ENCODE peak calls at places on chromosomes 13 and 19, in five cellular contexts. B is lung, K is dermis microvascular lymphatic vessel endothelial cell, X is NCI-H69, O is fibroblast of mammary gland. Z is an unnamed sample.
A peak's percentile ranks its signal among the peaks of the same experiment; 100 is the strongest.

GRCh38 chr19:40091205-40092129 is 724 bp upstream of the ZNF780A start:
- DNase-seq in B (no peak), K (no peak), X (peak; percentile 26), O (no peak), Z (no peak)

GRCh38 chr19:55685776-55686175 is 10.8 kb downstream of the EPN1 start:
- DNase-seq in B (no peak), K (no peak), X (no peak), O (no peak), Z (no peak)

GRCh38 chr13:104008571-104009435 is 942.6 kb upstream of the SLC10A2 start:
- DNase-seq in B (no peak), K (peak; percentile 81), X (no peak), O (peak; percentile 36), Z (no peak)

GRCh38 chr19:13181747-13182388 is 31.7 kb downstream of the IER2 start:
- DNase-seq in B (no peak), K (peak; percentile 33), X (peak; percentile 29), O (peak; percentile 60), Z (no peak)

GRCh38 chr13:85362980-85363379 is 436.2 kb downstream of the SLITRK6 start:
- DNase-seq in B (no peak), K (no peak), X (no peak), O (no peak), Z (no peak)

GRCh38 chr19:29704562-29705558 is 10.2 kb downstream of the C19orf12 start:
- DNase-seq in B (no peak), K (no peak), X (no peak), O (no peak), Z (no peak)

GRCh38 chr19:14933506-14933905 is 7.8 kb upstream of the OR7C2 start:
- DNase-seq in B (no peak), K (no peak), X (no peak), O (no peak), Z (no peak)

GRCh38 chr13:112874751-112875300 is 94.2 kb upstream of the MCF2L start:
- DNase-seq in B (no peak), K (peak; percentile 35), X (no peak), O (no peak), Z (no peak)

GRCh38 chr19:38273499-38273898 is 9.1 kb downstream of the SPINT2 start:
- DNase-seq in B (no peak), K (no peak), X (no peak), O (no peak), Z (no peak)

Z was measured in esophagus muscularis mucosa.